ENCODE peak calls at places on chromosomes 12 and 14, in four cellular contexts. Z is lung, E is fibroblast of lung, Q is BE2C. L is an unnamed sample. For H3K9me3, the result is how much of the 10 kb centered on the place peaks cover.

GRCh38 chr14:29536886-29537511 is 390.6 kb downstream of the PRKD1 start:
- DNase-seq in Z (no peak), E (peak), Q (no peak), L (no peak)

GRCh38 chr12:108123382-108123781 is 5.7 kb upstream of the WSCD2 start:
- DNase-seq in Z (no peak), E (no peak), Q (no peak), L (no peak)

GRCh38 chr14:50230601-50231474 is 540 bp downstream of the SOS2 start:
- DNase-seq in Z (peak), E (peak), Q (peak), L (peak)

GRCh38 chr12:94948232-94948810 is 55.2 kb downstream of the NDUFA12 start:
- DNase-seq in Z (no peak), E (no peak), Q (no peak), L (no peak)

GRCh38 chr12:92628476-92628875 is 74.3 kb upstream of the PLEKHG7 start:
- DNase-seq in Z (no peak), E (peak), Q (no peak), L (no peak)

GRCh38 chr12:33052141-33053051 is 155.8 kb upstream of the PKP2 start:
- DNase-seq in Z (no peak), E (no peak), Q (no peak), L (no peak)

GRCh38 chr14:89391123-89391522 is 25.9 kb downstream of the FOXN3 start:
- DNase-seq in Z (no peak), E (peak), Q (no peak), L (no peak)

GRCh38 chr12:33488036-33488435 is 48.4 kb upstream of the SYT10 start:
- DNase-seq in Z (no peak), E (peak), Q (no peak), L (no peak)

GRCh38 chr12:12331244-12331771 is 18.7 kb downstream of the MANSC1 start:
- DNase-seq in Z (no peak), E (peak), Q (peak), L (no peak)

GRCh38 chr14:50542941-50543418 is 10.6 kb upstream of the MAP4K5 start:
- DNase-seq in Z (peak), E (peak), Q (peak), L (peak)

GRCh38 chr12:91490667-91491309 is 308.2 kb upstream of the DCN start:
- DNase-seq in Z (no peak), E (no peak), Q (no peak), L (no peak)

GRCh38 chr12:15227004-15227679 is 5.9 kb upstream of the RERG start:
- DNase-seq in Z (peak), E (peak), Q (peak), L (peak)

GRCh38 chr14:97943619-97944018 is 1146.4 kb downstream of the VRK1 start:
- DNase-seq in Z (no peak), E (no peak), Q (no peak), L (no peak)

GRCh38 chr14:33844118-33844517 is 106.8 kb downstream of the EGLN3 start:
- DNase-seq in Z (no peak), E (no peak), Q (no peak), L (no peak)

GRCh38 chr14:54175298-54175942 is 218.8 kb upstream of the BMP4 start:
- DNase-seq in Z (peak), E (peak), Q (peak), L (peak)

GRCh38 chr12:14473707-14474287 is 93.9 kb downstream of the PLBD1 start:
- DNase-seq in Z (no peak), E (peak), Q (no peak), L (no peak)

GRCh38 chr12:12902036-12902435 is 10.7 kb downstream of the GPRC5A start:
- DNase-seq in Z (no peak), E (peak), Q (no peak), L (no peak)

GRCh38 chr14:82309199-82309598 is 775.5 kb upstream of the SEL1L start:
- DNase-seq in Z (no peak), E (no peak), Q (no peak), L (no peak)

GRCh38 chr12:120138366-120138765 is 21.8 kb upstream of the RAB35 start:
- DNase-seq in Z (no peak), E (no peak), Q (no peak), L (no peak)

GRCh38 chr12:46027172-46027571 is 36.8 kb upstream of the SCAF11 start:
- DNase-seq in Z (no peak), E (no peak), Q (no peak), L (no peak)

GRCh38 chr12:70661762-70662161 is 24.5 kb upstream of the PTPRB start:
- DNase-seq in Z (no peak), E (peak), Q (no peak), L (no peak)

GRCh38 chr12:70660620-70661219 is 23.5 kb upstream of the PTPRB start:
- DNase-seq in Z (no peak), E (peak), Q (no peak), L (no peak)

GRCh38 chr12:70659077-70659606 is 21.9 kb upstream of the PTPRB start:
- DNase-seq in Z (no peak), E (no peak), Q (no peak), L (no peak)

GRCh38 chr12:70660002-70660604 is 22.9 kb upstream of the PTPRB start:
- DNase-seq in Z (no peak), E (no peak), Q (no peak), L (no peak)

GRCh38 chr12:70657621-70658286 is 20.5 kb upstream of the PTPRB start:
- DNase-seq in Z (no peak), E (no peak), Q (no peak), L (no peak)
- H3K9me3 ChIP-seq in Z (under half), E (under half), Q (under half), L (under half)

DNA sequence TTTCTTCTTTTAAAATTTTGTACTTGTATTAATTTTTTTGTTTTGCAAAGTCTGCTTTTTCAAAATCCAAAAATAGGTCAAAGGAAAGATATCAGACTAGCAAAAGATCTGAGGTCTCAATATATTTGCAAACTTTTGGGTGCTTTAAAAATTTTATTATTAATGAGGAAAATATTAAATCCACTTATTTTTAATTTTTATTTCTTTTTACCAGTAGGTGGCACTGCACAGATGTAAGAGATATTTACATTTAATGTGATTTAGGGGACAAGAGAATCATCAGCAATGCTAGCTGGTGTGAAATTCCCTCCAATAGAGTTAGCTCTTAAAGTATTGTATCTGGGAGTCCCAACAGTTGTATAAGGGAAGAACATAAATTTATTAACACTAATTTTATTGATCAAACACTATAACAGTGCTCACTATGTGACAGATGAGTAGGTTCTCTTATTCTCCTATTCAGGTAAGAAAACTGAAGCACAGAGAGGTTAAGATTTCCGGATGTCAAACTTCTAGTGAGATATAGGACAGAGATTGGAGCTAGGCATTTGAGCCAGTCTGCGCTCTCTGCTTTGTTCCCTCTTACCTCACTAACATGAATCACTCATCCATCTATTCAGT is 30.5 kb downstream of the ALX1 start:
- DNase-seq in Z (no peak), E (peak), Q (no peak), L (no peak)
- TF ChIP-seq CTCF in Z (no peak), E (no peak), Q (peak), L (no peak)

GRCh38 chr14:36438883-36439282 is 81.1 kb downstream of the NKX2-1 start:
- DNase-seq in Z (no peak), E (no peak), Q (no peak), L (no peak)

GRCh38 chr14:36443374-36443773 is 76.7 kb downstream of the NKX2-1 start:
- DNase-seq in Z (no peak), E (no peak), Q (no peak), L (no peak)

GRCh38 chr14:36441283-36441682 is 78.7 kb downstream of the NKX2-1 start:
- DNase-seq in Z (no peak), E (no peak), Q (no peak), L (no peak)

GRCh38 chr14:36442824-36443241 is 77.2 kb downstream of the NKX2-1 start:
- DNase-seq in Z (no peak), E (no peak), Q (no peak), L (no peak)
- H3K4me3 ChIP-seq in Z (no peak), E (no peak), Q (no peak), L (no peak)

GRCh38 chr14:26963696-26964095 is 365.9 kb upstream of the NOVA1 start:
- DNase-seq in Z (no peak), E (peak), Q (no peak), L (no peak)

GRCh38 chr14:26960049-26960688 is 362.3 kb upstream of the NOVA1 start:
- DNase-seq in Z (no peak), E (no peak), Q (no peak), L (no peak)
- H3K9me3 ChIP-seq in Z (under half), E (under half), Q (under half), L (under half)

L was measured in WERI-Rb-1.